ENCODE peak calls at places on chromosome 20, in eight cellular contexts. A is body of pancreas; U is A673; S is cardiac muscle cell; M is psoas muscle; W is small intestine; F is CD4-positive, alpha-beta memory T cell; Z is fibroblast of lung. V is an unnamed sample. For H3K36me3 and H3K4me1, the result is how much of the 10 kb centered on the place peaks cover.

GRCh38 chr20:9054176-9054575 is 14.7 kb upstream of the PLCB4 start:
- DNase-seq in A (no peak), U (no peak), S (no peak), M (no peak), W (no peak), F (no peak), Z (peak), V (no peak)

GRCh38 chr20:53658973-53659372 is 65.3 kb upstream of the ZNF217 start:
- DNase-seq in A (no peak), U (no peak), S (no peak), M (no peak), W (no peak), F (no peak), Z (no peak), V (no peak)

GRCh38 chr20:2984956-2985661 is 58.3 kb upstream of the GNRH2 start:
- DNase-seq in A (no peak), U (peak), S (peak), M (no peak), W (no peak), F (no peak), Z (peak), V (no peak)

GRCh38 chr20:46040902-46041535 is 12.0 kb downstream of the SLC12A5 start:
- DNase-seq in A (peak), U (peak), S (peak), M (no peak), W (no peak), F (peak), Z (peak), V (peak)

GRCh38 chr20:51767018-51767866 is 948 bp downstream of the ATP9A start:
- DNase-seq in A (peak), U (peak), S (peak), M (peak), W (peak), F (peak), Z (peak), V (peak)

GRCh38 chr20:23138682-23139081 is 52.6 kb upstream of the CD93 start:
- DNase-seq in A (no peak), U (no peak), S (no peak), M (no peak), W (no peak), F (no peak), Z (no peak), V (no peak)

GRCh38 chr20:58636983-58637421 is 14.1 kb upstream of the STX16 start:
- DNase-seq in A (no peak), U (no peak), S (no peak), M (no peak), W (no peak), F (no peak), Z (no peak), V (peak)

GRCh38 chr20:11098888-11099287 is 425.1 kb upstream of the JAG1 start:
- DNase-seq in A (peak), U (no peak), S (no peak), M (no peak), W (peak), F (no peak), Z (no peak), V (no peak)

GRCh38 chr20:5136096-5136495 is 9.3 kb downstream of the CDS2 start:
- DNase-seq in A (no peak), U (no peak), S (no peak), M (no peak), W (no peak), F (no peak), Z (no peak), V (no peak)

GRCh38 chr20:19438488-19438887 is 226.0 kb downstream of the SLC24A3 start:
- DNase-seq in A (no peak), U (no peak), S (no peak), M (no peak), W (no peak), F (no peak), Z (no peak), V (no peak)

GRCh38 chr20:3980260-3981131 is 34.9 kb downstream of the RNF24 start:
- DNase-seq in A (no peak), U (peak), S (peak), M (peak), W (peak), F (peak), Z (peak), V (no peak)

GRCh38 chr20:32465092-32465900 is 107.2 kb downstream of the ASXL1 start:
- DNase-seq in A (peak), U (no peak), S (peak), M (peak), W (peak), F (no peak), Z (peak), V (no peak)

GRCh38 chr20:31605902-31606677 is 1.0 kb downstream of the ID1 start:
- DNase-seq in A (no peak), U (no peak), S (peak), M (peak), W (no peak), F (peak), Z (peak), V (peak)

GRCh38 chr20:11337361-11338130 is 580.1 kb upstream of the BTBD3 start:
- DNase-seq in A (no peak), U (no peak), S (no peak), M (no peak), W (no peak), F (no peak), Z (no peak), V (no peak)

GRCh38 chr20:33910056-33910455 is 83.7 kb upstream of the RALY start:
- DNase-seq in A (no peak), U (no peak), S (peak), M (no peak), W (no peak), F (no peak), Z (peak), V (no peak)

GRCh38 chr20:54132612-54133433 is 41.0 kb downstream of the CYP24A1 start:
- DNase-seq in A (no peak), U (peak), S (peak), M (no peak), W (peak), F (no peak), Z (peak), V (no peak)

DNA sequence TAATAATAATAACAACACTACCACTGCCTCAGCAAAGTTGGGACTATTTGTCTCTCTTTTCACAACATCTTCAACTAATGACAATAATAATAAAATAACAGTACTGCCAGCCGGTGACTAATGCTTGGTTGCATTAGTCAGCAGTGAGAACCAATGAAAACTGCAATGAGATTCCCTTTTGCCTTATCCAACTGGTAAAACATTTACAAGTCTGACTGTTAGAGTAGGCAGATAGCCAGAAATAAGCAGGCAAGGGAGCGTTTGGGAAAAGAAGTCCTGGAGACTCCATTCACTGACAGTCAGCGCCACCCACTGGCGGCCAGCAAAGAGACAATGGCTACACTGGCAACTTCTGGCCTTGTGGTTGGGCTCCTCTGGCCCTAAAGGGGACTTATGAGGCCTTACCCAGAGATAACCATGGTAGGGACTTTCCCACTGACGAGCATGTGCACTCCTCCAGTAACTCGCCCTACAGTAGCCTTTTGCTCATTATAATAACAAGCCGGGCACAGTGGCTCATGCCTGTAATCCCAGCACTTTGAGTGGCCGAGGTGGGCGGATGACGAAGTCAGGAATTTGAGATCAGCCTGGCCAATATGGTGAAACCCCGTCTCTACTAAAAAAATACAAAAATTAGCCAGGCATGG is 3.4 kb upstream of the NSFL1C start:
- DNase-seq in A (peak), U (peak), S (peak), M (peak), W (peak), F (no peak), Z (peak), V (no peak)
- H3K36me3 ChIP-seq in A (under half), U (under half), S (under half), M (under half), W (under half), F (under half), Z (under half), V (under half)

GRCh38 chr20:43748274-43748673 is 21.5 kb upstream of the GTSF1L start:
- DNase-seq in A (no peak), U (no peak), S (peak), M (no peak), W (no peak), F (no peak), Z (peak), V (no peak)

GRCh38 chr20:43750774-43751166 is 24.0 kb upstream of the GTSF1L start:
- DNase-seq in A (no peak), U (no peak), S (no peak), M (no peak), W (no peak), F (no peak), Z (no peak), V (no peak)

GRCh38 chr20:43752051-43752360 is 25.2 kb upstream of the GTSF1L start:
- DNase-seq in A (no peak), U (no peak), S (no peak), M (no peak), W (no peak), F (no peak), Z (no peak), V (no peak)

GRCh38 chr20:43751167-43752050 is 24.6 kb upstream of the GTSF1L start:
- DNase-seq in A (no peak), U (no peak), S (peak), M (no peak), W (no peak), F (no peak), Z (peak), V (no peak)

GRCh38 chr20:43749734-43750294 is 23.0 kb upstream of the GTSF1L start:
- DNase-seq in A (peak), U (peak), S (peak), M (peak), W (peak), F (peak), Z (peak), V (peak)
- H3K4me3 ChIP-seq in A (no peak), U (no peak), S (no peak), M (no peak), W (no peak), F (no peak), Z (no peak), V (no peak)

GRCh38 chr20:48638546-48638945 is 189.3 kb downstream of the PREX1 start:
- DNase-seq in A (no peak), U (no peak), S (peak), M (no peak), W (no peak), F (no peak), Z (peak), V (no peak)
- H3K4me1 ChIP-seq in A (under half), U (under half), S (under half), M (under half), W (under half), F (under half), Z (under half), V (under half)

GRCh38 chr20:49278036-49278816 is at the start of gene ZNFX1:
- DNase-seq in A (peak), U (peak), S (peak), M (peak), W (peak), F (peak), Z (peak), V (peak)
- H3K36me3 ChIP-seq in A (under half), U (half or more), S (under half), M (half or more), W (under half), F (half or more), Z (under half), V (under half)

DNA sequence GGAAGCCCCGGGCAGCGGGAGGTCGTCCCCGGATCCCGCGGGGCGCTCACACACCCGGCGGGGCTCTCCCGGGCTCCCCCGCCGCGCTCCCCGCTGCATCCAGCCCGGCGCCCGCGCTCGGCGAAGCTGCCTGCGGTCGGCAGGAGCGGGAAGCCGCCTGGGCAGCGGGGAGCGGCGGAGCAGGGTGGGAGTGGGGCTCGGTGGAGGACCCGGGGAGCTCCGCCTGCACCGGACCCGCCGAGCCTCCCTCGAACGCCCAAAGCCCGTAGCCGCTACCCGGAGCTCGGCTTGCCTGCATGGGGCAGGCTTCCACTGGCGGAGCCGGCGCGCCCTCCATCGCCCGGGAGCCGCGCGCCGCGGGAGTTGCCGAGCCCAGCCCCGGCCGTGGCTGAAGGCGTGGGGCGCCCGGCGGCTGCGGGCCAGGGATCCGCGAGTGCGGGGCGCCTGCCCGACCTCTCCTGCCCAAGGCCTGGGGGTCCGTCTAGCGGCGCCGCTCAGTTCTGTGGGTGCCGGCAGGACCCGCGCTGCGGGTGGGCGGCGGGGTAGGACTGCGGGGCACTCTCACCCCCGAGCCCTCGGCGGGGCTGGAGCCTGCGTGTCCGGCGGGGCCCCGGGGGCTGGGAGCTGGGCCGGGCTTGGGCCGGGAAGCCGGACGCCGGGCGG is 671 bp downstream of the CDH4 start:
- DNase-seq in A (no peak), U (peak), S (peak), M (no peak), W (no peak), F (no peak), Z (peak), V (no peak)
- H3K4me3 ChIP-seq in A (no peak), U (peak), S (peak), M (peak), W (no peak), F (no peak), Z (peak), V (no peak)

DNA sequence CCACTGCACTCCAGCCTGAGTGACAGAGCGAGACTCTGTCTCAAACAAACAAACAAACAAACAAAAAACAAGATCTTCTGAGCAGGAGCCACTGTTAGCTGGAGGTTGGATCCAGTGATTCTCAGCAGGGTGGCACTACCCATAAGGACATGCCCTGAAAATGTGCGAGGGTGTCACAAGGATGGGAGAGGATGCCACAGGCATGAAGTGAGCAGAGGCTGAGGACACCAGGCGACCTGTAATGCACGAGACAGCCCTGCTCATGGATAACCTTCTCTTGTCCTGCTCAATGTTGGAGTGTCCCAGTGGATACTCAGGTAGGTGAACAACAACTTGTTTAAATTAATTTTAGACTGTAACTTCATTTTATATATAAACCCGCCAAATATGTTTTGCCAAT is 76.8 kb downstream of the KCNB1 start:
- DNase-seq in A (no peak), U (no peak), S (no peak), M (no peak), W (no peak), F (no peak), Z (no peak), V (no peak)
- H3K4me1 ChIP-seq in A (under half), U (under half), S (under half), M (under half), W (under half), F (under half), Z (under half), V (under half)

DNA sequence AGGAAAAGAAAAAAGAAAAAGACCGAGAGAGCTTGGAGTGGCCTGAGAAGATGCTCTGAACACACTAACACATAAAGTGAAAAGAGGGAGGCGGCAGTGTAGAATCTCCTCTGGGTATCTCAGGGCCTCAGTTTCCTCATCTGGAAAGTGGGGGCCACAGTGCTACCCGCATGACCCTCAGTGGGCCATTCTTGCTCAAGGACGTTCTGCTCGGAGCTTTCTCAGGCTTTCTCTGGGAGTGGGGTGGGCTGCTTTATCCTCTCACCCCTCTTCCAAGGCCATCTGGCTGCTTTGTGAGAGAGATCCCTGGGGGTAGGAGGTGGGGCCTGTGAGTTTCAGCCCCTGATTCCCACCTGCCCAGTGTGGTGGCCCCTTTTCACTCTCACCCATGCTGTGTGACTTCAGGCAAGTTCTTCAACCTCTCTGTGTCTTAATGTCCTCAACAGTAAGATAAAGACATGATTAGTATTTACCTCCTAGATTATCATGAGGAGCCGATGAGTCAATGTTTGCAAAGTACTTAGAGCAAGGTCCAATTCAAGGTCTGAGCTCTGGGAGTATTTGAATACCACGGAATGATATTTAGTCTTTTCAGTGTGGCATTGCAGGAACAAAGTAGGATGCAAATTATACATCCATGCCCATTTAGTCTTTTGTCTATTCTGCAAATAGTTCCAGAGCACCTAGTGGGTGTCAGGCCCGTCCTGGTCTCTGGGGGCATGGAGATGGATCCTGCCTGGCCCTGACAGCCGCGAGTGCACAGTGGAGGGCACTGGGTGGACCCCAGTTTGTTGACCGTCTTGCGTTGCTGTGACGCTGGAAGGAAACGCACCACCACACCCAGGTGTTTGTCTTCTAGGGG is 34.3 kb downstream of the SRC start:
- DNase-seq in A (no peak), U (no peak), S (no peak), M (no peak), W (peak), F (no peak), Z (no peak), V (no peak)
- H3K36me3 ChIP-seq in A (under half), U (under half), S (under half), M (under half), W (under half), F (under half), Z (under half), V (under half)

GRCh38 chr20:62987114-62987513 is 19.6 kb downstream of the BHLHE23 start:
- DNase-seq in A (no peak), U (no peak), S (no peak), M (no peak), W (no peak), F (no peak), Z (no peak), V (no peak)
- H3K4me3 ChIP-seq in A (no peak), U (no peak), S (no peak), M (no peak), W (no peak), F (no peak), Z (no peak), V (no peak)

GRCh38 chr20:17569616-17570346 is at the start of gene DSTN:
- DNase-seq in A (peak), U (peak), S (peak), M (peak), W (peak), F (peak), Z (peak), V (peak)
- H3K4me1 ChIP-seq in A (under half), U (under half), S (under half), M (under half), W (under half), F (under half), Z (under half), V (under half)

DNA sequence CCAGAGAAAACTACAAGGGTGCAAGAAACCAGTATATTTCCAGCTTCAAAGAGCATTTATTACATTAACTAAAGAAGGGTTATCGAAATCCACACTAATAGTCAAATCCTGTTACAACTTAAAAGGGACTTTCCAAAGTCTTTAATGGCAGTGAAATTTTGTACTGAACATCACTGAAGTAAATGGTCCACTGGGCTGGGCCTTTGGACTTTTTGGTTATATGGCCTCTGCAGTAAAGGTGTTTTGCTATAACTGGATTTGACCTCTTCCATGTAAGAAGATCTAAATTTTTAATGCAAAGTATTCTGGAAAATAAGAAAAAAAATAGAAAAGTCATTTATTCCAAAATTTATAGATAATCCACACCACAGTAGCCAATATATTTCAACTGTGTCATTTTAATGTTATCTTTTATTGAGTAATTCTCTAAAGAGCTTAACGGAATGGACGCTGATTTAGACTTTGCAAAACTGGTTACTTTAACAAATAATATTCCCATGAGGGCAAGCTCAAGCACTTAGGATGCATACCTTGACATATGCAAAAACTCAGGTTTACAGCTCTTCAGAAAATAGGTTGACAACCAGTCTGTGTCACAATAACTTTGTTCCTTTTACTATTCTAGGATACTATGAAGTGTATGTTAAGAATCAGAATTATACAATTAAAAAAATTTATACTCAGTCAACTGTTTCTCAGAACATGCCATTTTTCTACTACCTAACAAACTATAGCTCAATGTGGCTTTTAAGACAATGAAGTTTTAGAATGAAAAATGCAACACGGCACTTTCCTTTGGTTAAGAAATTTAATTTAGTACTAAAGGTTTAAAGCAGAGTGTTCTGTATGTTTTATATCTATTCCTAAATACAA is 7.0 kb downstream of the RBM39 start:
- DNase-seq in A (no peak), U (no peak), S (no peak), M (no peak), W (no peak), F (no peak), Z (no peak), V (no peak)
- H3K36me3 ChIP-seq in A (under half), U (half or more), S (half or more), M (half or more), W (under half), F (half or more), Z (under half), V (half or more)

V was measured in CD8-positive, alpha-beta memory T cell.